ENCODE peak calls at places on chromosomes 3 and 15, in six cellular contexts. D, F, G, V, M and Q are unnamed samples.

GRCh38 chr3:188901126-188901525 is 270.6 kb upstream of the TPRG1 start:
- DNase-seq in V (no peak), D (no peak), F (no peak), G (peak), M (no peak), Q (no peak)

GRCh38 chr3:149658444-149659172 is 783 bp upstream of the WWTR1 start:
- DNase-seq in D (peak), G (peak), F (peak), M (peak), V (peak), Q (peak)

GRCh38 chr3:164460851-164461250 is 617.4 kb downstream of the SI start:
- DNase-seq in M (no peak), V (no peak), F (no peak), G (peak), D (no peak), Q (no peak)

GRCh38 chr3:194423317-194423716 is 24.3 kb upstream of the GP5 start:
- DNase-seq in D (no peak), V (no peak), F (no peak), G (no peak), M (no peak), Q (no peak)

GRCh38 chr3:70312336-70312735 is at the start of gene MDFIC2:
- DNase-seq in G (no peak), V (no peak), F (no peak), D (no peak), M (no peak), Q (peak)

GRCh38 chr15:81069909-81070308 is 64.2 kb upstream of the CFAP161 start:
- DNase-seq in G (no peak), V (no peak), M (no peak), F (peak), D (no peak), Q (no peak)

GRCh38 chr3:159200176-159200575 is 398.3 kb downstream of the MFSD1 start:
- DNase-seq in M (no peak), V (no peak), D (no peak), G (peak), F (no peak), Q (no peak)

GRCh38 chr3:53040361-53040820 is 5.5 kb downstream of the SFMBT1 start:
- DNase-seq in V (no peak), F (no peak), M (no peak), G (no peak), D (no peak), Q (no peak)

GRCh38 chr15:81296673-81297072 is 27.3 kb downstream of the STARD5 start:
- DNase-seq in V (peak), F (peak), M (no peak), G (no peak), D (no peak), Q (no peak)

GRCh38 chr3:121436641-121437040 is 109.1 kb downstream of the POLQ start:
- DNase-seq in V (no peak), M (no peak), F (no peak), D (no peak), G (no peak), Q (no peak)

GRCh38 chr15:78830514-78831228 is 19.4 kb upstream of the ADAMTS7 start:
- DNase-seq in F (no peak), D (no peak), G (no peak), M (no peak), V (peak), Q (peak)

GRCh38 chr3:122091602-122092006 is 36.4 kb downstream of the CD86 start:
- DNase-seq in V (no peak), M (no peak), G (no peak), F (no peak), D (no peak), Q (no peak)

GRCh38 chr3:133209871-133210550 is 171.8 kb downstream of the TMEM108 start:
- DNase-seq in F (no peak), V (no peak), M (no peak), G (peak), D (no peak), Q (no peak)

GRCh38 chr3:164677317-164677716 is 401.0 kb downstream of the SI start:
- DNase-seq in D (no peak), M (no peak), V (no peak), G (no peak), F (no peak), Q (no peak)

GRCh38 chr15:26936502-26936901 is 34.5 kb upstream of the GABRG3 start:
- DNase-seq in M (no peak), G (no peak), F (no peak), V (no peak), D (no peak), Q (no peak)

GRCh38 chr3:68135145-68135544 is 480.7 kb upstream of the SUCLG2 start:
- DNase-seq in V (no peak), D (no peak), G (no peak), F (no peak), M (no peak), Q (no peak)

GRCh38 chr15:92848852-92849598 is 51.1 kb upstream of the CHD2 start:
- DNase-seq in G (peak), D (no peak), M (no peak), V (peak), F (no peak), Q (no peak)

GRCh38 chr3:127535901-127536817 is 54.4 kb downstream of the TPRA1 start:
- DNase-seq in G (no peak), F (no peak), M (no peak), V (no peak), D (no peak), Q (no peak)

GRCh38 chr3:183449391-183449790 is 21.0 kb upstream of the MCF2L2 start:
- DNase-seq in G (peak), M (no peak), F (no peak), D (no peak), V (no peak), Q (peak)

GRCh38 chr15:62783303-62783957 is 259.1 kb upstream of the TPM1 start:
- DNase-seq in V (no peak), F (no peak), M (no peak), D (no peak), G (peak), Q (no peak)

GRCh38 chr3:14127516-14128161 is 2.8 kb downstream of the TMEM43 start:
- DNase-seq in D (no peak), G (no peak), V (no peak), M (no peak), F (no peak), Q (no peak)

GRCh38 chr3:49750056-49750455 is 26.3 kb upstream of the GMPPB start:
- DNase-seq in V (no peak), F (no peak), D (no peak), G (peak), M (no peak), Q (no peak)

GRCh38 chr3:124318650-124319049 is 326.7 kb upstream of the ROPN1 start:
- DNase-seq in G (no peak), F (no peak), M (no peak), V (no peak), D (no peak), Q (no peak)

GRCh38 chr3:111252795-111253194 is 181.2 kb downstream of the NECTIN3 start:
- DNase-seq in G (peak), F (no peak), M (no peak), V (no peak), D (no peak), Q (peak)

GRCh38 chr3:43155464-43156121 is 49.7 kb upstream of the POMGNT2 start:
- DNase-seq in F (peak), G (peak), V (no peak), M (no peak), D (peak), Q (peak)

GRCh38 chr3:126551066-126551838 is 7.5 kb downstream of the C3orf22 start:
- DNase-seq in G (no peak), M (no peak), D (no peak), F (peak), V (no peak), Q (no peak)

GRCh38 chr15:100959066-100960050 is 40.2 kb downstream of the LRRK1 start:
- DNase-seq in F (no peak), M (no peak), V (no peak), G (no peak), D (no peak), Q (no peak)

GRCh38 chr3:186283651-186284445 is 78.2 kb downstream of the DGKG start:
- DNase-seq in G (peak), D (no peak), F (no peak), M (no peak), V (no peak), Q (no peak)

GRCh38 chr3:133112666-133113065 is 74.5 kb downstream of the TMEM108 start:
- DNase-seq in V (no peak), F (no peak), G (peak), M (no peak), D (no peak), Q (no peak)

GRCh38 chr15:40845511-40846284 is 1.9 kb downstream of the SPINT1 start:
- DNase-seq in G (no peak), F (no peak), D (no peak), M (peak), V (no peak), Q (peak)

GRCh38 chr3:65677486-65677885 is 361.2 kb downstream of the MAGI1 start:
- DNase-seq in V (no peak), M (no peak), G (no peak), D (no peak), F (no peak), Q (no peak)

GRCh38 chr3:195820901-195821300 is 9.2 kb upstream of the MUC4 start:
- DNase-seq in V (no peak), D (no peak), G (no peak), F (no peak), M (no peak), Q (no peak)
- H3K27ac ChIP-seq in V (no peak), D (no peak), G (no peak), F (no peak), M (no peak), Q (no peak)

DNA sequence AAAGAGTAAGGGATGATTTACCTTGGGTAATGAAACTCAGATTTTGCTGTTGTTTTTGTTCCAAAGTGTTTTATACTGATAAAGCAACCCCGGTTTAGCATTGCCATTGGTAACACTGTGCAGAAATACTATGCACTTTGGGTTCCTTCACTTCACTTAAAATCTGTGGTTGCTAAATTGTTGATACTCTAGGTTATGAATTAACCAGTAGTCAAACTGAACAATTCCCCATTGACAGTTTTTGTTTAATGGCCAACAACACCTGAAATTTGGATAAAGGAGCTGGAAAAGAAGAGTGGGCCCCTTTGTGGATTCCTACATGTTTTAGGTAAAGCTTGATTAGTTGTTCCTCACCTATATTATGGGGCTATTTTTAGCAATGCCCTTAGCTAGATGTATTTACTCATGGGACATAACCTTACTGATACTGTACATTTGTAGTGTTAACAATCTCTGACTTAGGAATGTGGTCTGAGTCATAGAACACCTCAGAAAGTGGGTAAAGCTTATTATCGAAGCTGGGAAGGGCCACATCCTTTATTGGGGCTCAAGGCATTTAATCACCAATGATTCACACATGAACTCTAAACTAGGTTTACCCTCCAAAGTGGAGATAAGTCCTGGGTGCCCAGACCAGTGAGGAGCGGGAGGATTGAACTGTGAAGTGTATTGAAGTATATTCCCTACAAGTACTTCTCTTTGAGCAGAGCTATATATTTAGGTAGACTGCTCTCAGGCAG is 29.5 kb upstream of the THRB start:
- DNase-seq in G (no peak), D (no peak), M (no peak), V (no peak), F (no peak), Q (no peak)
- H3K27ac ChIP-seq in G (no peak), D (no peak), M (no peak), V (no peak), F (no peak), Q (no peak)

GRCh38 chr3:73796382-73796781 is 171.6 kb upstream of the PDZRN3 start:
- DNase-seq in V (no peak), G (no peak), F (no peak), M (no peak), D (no peak), Q (no peak)
- H3K27ac ChIP-seq in V (no peak), G (no peak), F (peak), M (no peak), D (peak), Q (no peak)

GRCh38 chr3:11846281-11847034 is at the start of gene TAMM41:
- DNase-seq in G (peak), M (peak), D (peak), F (peak), V (peak), Q (peak)

GRCh38 chr3:11844891-11845290 is 1.8 kb downstream of the TAMM41 start:
- DNase-seq in V (no peak), F (no peak), G (no peak), D (no peak), M (no peak), Q (no peak)

GRCh38 chr3:11847035-11847394 is 330 bp upstream of the TAMM41 start:
- DNase-seq in G (no peak), F (no peak), D (no peak), V (no peak), M (no peak), Q (no peak)

GRCh38 chr3:11847607-11848006 is 922 bp upstream of the TAMM41 start:
- DNase-seq in D (no peak), V (no peak), G (no peak), F (no peak), M (no peak), Q (no peak)

GRCh38 chr3:11845661-11846060 is 1.0 kb downstream of the TAMM41 start:
- DNase-seq in M (no peak), G (no peak), D (no peak), V (no peak), F (no peak), Q (no peak)
- H3K27ac ChIP-seq in M (no peak), G (peak), D (peak), V (peak), F (peak), Q (no peak)

GRCh38 chr3:45715945-45716344 is 26.7 kb downstream of the SACM1L start:
- DNase-seq in M (no peak), F (no peak), D (no peak), V (no peak), G (peak), Q (no peak)

GRCh38 chr3:45711936-45712335 is 22.7 kb downstream of the SACM1L start:
- DNase-seq in G (no peak), D (no peak), F (no peak), V (no peak), M (no peak), Q (no peak)

GRCh38 chr3:45712434-45713110 is 23.4 kb downstream of the SACM1L start:
- DNase-seq in G (no peak), M (no peak), F (no peak), D (no peak), V (no peak), Q (no peak)

GRCh38 chr3:45719761-45720487 is 30.7 kb downstream of the SACM1L start:
- DNase-seq in V (no peak), G (no peak), M (no peak), F (no peak), D (no peak), Q (no peak)

DNA sequence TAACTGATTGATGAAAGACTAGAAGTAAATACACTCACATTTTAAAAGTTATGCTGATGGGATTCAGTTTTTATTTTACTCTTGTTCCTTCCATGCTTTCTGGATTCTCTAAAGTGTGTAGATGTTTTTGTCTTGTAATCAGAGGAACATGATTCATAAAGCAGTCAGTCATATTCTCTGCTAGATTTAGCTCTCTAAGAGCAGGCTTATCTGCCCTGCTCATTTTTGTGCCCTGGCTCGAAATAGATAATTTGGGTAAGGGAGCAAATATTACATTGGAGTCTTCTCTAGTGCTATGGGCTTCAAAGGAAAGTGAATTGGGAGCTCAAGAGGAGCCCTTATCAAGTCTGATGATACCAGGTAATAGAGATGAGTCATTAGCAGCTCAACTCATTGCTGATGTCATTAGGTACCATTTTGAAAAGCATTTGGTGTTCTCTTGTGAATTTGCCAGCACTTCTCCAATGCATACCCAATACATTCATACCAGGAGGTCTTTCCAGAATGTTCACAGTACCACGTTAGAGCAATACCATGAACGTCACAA is 27.7 kb downstream of the SACM1L start:
- DNase-seq in M (no peak), V (no peak), G (peak), F (no peak), D (no peak), Q (no peak)
- H3K27ac ChIP-seq in M (no peak), V (no peak), G (no peak), F (peak), D (no peak), Q (no peak)

DNA sequence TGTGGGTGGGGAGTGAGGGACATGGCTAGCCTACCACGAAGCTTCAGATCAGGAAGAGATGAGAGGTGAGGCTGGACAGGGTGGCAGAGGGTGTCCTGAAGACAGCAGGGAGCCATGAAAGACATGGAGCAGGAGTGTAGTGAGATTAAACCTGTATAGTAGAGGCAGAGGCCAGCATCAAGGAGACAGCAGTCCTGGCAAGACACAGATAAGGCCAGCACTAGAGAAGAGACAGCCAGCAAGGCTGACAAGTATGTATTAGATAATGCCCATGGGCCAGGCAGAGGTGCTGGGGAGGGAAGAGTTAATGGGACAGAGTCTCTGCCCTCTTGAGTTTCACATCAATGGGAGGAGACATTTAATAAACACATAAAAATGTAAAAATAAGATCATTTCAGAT is 3.7 kb upstream of the GP9 start:
- DNase-seq in V (no peak), D (no peak), F (no peak), M (no peak), G (no peak), Q (no peak)
- H3K27ac ChIP-seq in V (no peak), D (no peak), F (no peak), M (no peak), G (no peak), Q (no peak)